ENCODE peak calls at places on chromosomes 13 and 19, in four cellular contexts. V is coronary artery, H is H1, J is Peyer's patch. M is an unnamed sample.

GRCh38 chr13:22740264-22740663 is 440.5 kb upstream of the SGCG start:
- DNase-seq in V (no peak), H (no peak), J (no peak), M (peak)

GRCh38 chr13:90954605-90955004 is 392.9 kb upstream of the MIR17HG start:
- DNase-seq in V (no peak), H (no peak), J (no peak), M (no peak)

GRCh38 chr19:10565028-10565566 is 713 bp downstream of the KRI1 start:
- DNase-seq in V (peak), H (no peak), J (no peak), M (no peak)

GRCh38 chr13:64078025-64078424 is 2662.4 kb upstream of the PCDH20 start:
- DNase-seq in V (no peak), H (no peak), J (no peak), M (no peak)

GRCh38 chr13:20799726-20800416 is 26.1 kb upstream of the EEF1AKMT1 start:
- DNase-seq in V (no peak), H (no peak), J (no peak), M (no peak)

GRCh38 chr19:38671654-38672053 is 24.2 kb downstream of the ACTN4 start:
- DNase-seq in V (no peak), H (no peak), J (no peak), M (no peak)

GRCh38 chr13:45472171-45472705 is 7.5 kb downstream of the COG3 start:
- DNase-seq in V (no peak), H (no peak), J (no peak), M (no peak)

GRCh38 chr19:7541828-7542443 is 6.4 kb downstream of the PNPLA6 start:
- DNase-seq in V (no peak), H (no peak), J (no peak), M (no peak)

GRCh38 chr19:46265217-46265828 is 31.5 kb upstream of the HIF3A start:
- DNase-seq in V (no peak), H (peak), J (no peak), M (peak)

GRCh38 chr19:49570138-49570856 is 10.1 kb downstream of the NOSIP start:
- DNase-seq in V (no peak), H (no peak), J (no peak), M (peak)

GRCh38 chr19:14218615-14219330 is 12.8 kb upstream of the ADGRL1 start:
- DNase-seq in V (no peak), H (no peak), J (no peak), M (no peak)

GRCh38 chr13:112616586-112617381 is 28.8 kb upstream of the TUBGCP3 start:
- DNase-seq in V (no peak), H (no peak), J (no peak), M (peak)